ENCODE peak calls at places on chromosomes 16 and 17, in nine cellular contexts. B is HCT116; I is fibroblast of pulmonary artery; N is adipocyte; V is CD4-positive, CD25-positive, alpha-beta regulatory T cell; M is foreskin fibroblast; G is hepatocyte; Q is mesendoderm; T is tibial nerve. S is an unnamed sample.

GRCh38 chr16:17439580-17439979 is 31.2 kb downstream of the XYLT1 start:
- DNase-seq in B (no peak), I (no peak), N (no peak), V (peak; percentile 28), M (no peak), G (no peak), Q (no peak), T (no peak), S (no peak)

GRCh38 chr17:81552244-81553017 is at the start of gene FAAP100:
- DNase-seq in B (peak; percentile 70), I (peak; percentile 78), N (peak; percentile 93), V (peak; percentile 87), M (peak; percentile 79), G (peak; percentile 93), Q (peak; percentile 87), T (peak; percentile 58), S (no peak)

GRCh38 chr16:17404903-17405691 is 65.7 kb downstream of the XYLT1 start:
- DNase-seq in B (no peak), I (peak; percentile 43), N (peak; percentile 82), V (no peak), M (peak; percentile 86), G (no peak), Q (no peak), T (peak; percentile 78), S (peak; percentile 90)

GRCh38 chr16:10385725-10386516 is at the start of gene ATF7IP2:
- DNase-seq in B (peak; percentile 87), I (peak; percentile 91), N (peak; percentile 94), V (peak; percentile 84), M (peak; percentile 73), G (peak; percentile 94), Q (peak; percentile 98), T (peak; percentile 38), S (no peak)

GRCh38 chr17:17527534-17527933 is 31.3 kb upstream of the RASD1 start:
- DNase-seq in B (no peak), I (no peak), N (no peak), V (no peak), M (no peak), G (no peak), Q (no peak), T (no peak), S (no peak)

GRCh38 chr16:20866161-20866772 is 33.9 kb downstream of the DCUN1D3 start:
- DNase-seq in B (peak; percentile 78), I (peak; percentile 85), N (peak; percentile 85), V (no peak), M (peak; percentile 85), G (peak; percentile 80), Q (peak; percentile 78), T (no peak), S (peak; percentile 60)

GRCh38 chr16:79867425-79867997 is 267.0 kb upstream of the MAF start:
- DNase-seq in B (no peak), I (no peak), N (no peak), V (no peak), M (no peak), G (no peak), Q (no peak), T (no peak), S (no peak)

GRCh38 chr17:7852919-7853692 is 1.8 kb upstream of the TMEM88 start:
- DNase-seq in B (no peak), I (no peak), N (no peak), V (no peak), M (no peak), G (peak; percentile 14), Q (peak; percentile 55), T (no peak), S (no peak)

GRCh38 chr17:62865586-62865985 is 57.5 kb upstream of the MARCHF10 start:
- DNase-seq in B (no peak), I (no peak), N (no peak), V (no peak), M (no peak), G (no peak), Q (no peak), T (no peak), S (no peak)

GRCh38 chr17:62870581-62870964 is 62.5 kb upstream of the MARCHF10 start:
- DNase-seq in B (no peak), I (no peak), N (no peak), V (no peak), M (no peak), G (no peak), Q (peak; percentile 47), T (no peak), S (no peak)

GRCh38 chr17:62868008-62868407 is 59.9 kb upstream of the MARCHF10 start:
- DNase-seq in B (no peak), I (no peak), N (no peak), V (no peak), M (no peak), G (no peak), Q (no peak), T (no peak), S (no peak)

GRCh38 chr17:62871291-62871690 is 63.2 kb upstream of the MARCHF10 start:
- DNase-seq in B (no peak), I (no peak), N (no peak), V (no peak), M (no peak), G (no peak), Q (peak; percentile 23), T (no peak), S (no peak)

DNA sequence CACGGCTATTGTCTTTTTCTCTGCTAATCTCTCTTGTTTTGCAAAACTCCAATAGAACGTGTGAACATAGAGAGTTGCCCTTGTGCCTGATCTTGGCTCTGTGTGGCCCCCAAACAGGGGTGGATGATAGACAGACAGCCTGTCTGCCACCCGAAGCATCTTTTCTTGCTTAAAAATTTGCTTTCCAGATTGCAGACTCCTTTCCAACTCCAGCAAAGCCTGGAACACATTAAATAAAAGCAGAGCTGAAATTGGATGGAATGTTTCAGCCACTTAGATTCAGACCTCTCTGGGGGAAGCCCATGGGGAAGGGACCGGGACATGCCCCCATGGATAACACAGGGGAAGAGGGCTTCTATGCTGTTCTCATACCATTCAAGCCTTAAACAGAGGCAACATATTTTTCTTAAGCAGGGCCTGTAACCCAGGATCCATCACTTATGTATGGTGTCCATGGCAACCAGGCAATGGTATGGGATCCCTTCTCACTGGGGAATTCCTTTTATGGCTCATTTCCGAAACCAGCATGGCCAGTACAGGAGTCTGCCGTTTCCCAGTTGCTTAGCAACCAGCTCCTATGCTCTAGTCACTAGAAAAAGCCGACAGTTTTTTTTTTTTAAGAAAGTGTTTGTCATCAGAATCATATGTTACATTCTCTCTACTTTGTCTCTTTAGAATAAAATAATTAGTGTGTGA is 61.9 kb upstream of the MARCHF10 start:
- DNase-seq in B (no peak), I (peak; percentile 78), N (peak; percentile 40), V (no peak), M (peak; percentile 81), G (peak; percentile 69), Q (peak; percentile 98), T (no peak), S (no peak)
- H3K4me3 ChIP-seq in B (no peak overlapping the region), I (no peak overlapping the region), N (no peak overlapping the region), V (no peak overlapping the region), M (no peak overlapping the region), G (no peak overlapping the region), Q (no peak overlapping the region), T (no peak overlapping the region), S (no peak overlapping the region)

DNA sequence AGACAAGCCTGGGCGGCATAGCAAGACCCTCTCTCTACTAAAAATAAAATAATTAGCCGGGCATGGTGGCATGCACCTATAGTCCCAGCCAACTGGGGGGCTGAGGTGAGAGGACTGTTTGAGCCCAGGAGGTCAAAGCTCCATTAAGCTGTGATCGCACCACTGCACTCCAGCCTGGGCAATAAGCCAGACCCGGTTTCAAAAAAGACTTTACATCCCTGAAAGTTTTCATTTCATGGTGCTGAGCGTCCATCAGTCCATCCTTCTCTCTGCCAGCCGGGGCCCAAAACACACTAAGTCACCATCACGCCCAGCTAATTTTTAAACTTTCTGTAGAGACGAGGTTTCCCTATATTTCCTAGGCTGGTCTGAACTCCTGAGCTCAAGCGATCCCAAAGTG is 10.6 kb downstream of the RAB40B start:
- DNase-seq in B (no peak), I (no peak), N (no peak), V (no peak), M (no peak), G (no peak), Q (no peak), T (no peak), S (no peak)
- H3K4me3 ChIP-seq in B (no peak overlapping the region), I (no peak overlapping the region), N (no peak overlapping the region), V (no peak overlapping the region), M (no peak overlapping the region), G (no peak overlapping the region), Q (no peak overlapping the region), T (no peak overlapping the region), S (no peak overlapping the region)

GRCh38 chr17:79792371-79792871 is 4.5 kb downstream of the CBX8 start:
- DNase-seq in B (no peak), I (no peak), N (no peak), V (no peak), M (no peak), G (no peak), Q (peak; percentile 22), T (no peak), S (no peak)

GRCh38 chr17:79791354-79792123 is 5.3 kb downstream of the CBX8 start:
- DNase-seq in B (no peak), I (no peak), N (no peak), V (no peak), M (no peak), G (no peak), Q (peak; percentile 24), T (no peak), S (no peak)

GRCh38 chr17:79794659-79795511 is 2.0 kb downstream of the CBX8 start:
- DNase-seq in B (no peak), I (no peak), N (no peak), V (no peak), M (no peak), G (no peak), Q (peak; percentile 21), T (no peak), S (no peak)

GRCh38 chr17:79793924-79794304 is 3.0 kb downstream of the CBX8 start:
- DNase-seq in B (peak; percentile 26), I (peak; percentile 40), N (peak; percentile 79), V (no peak), M (peak; percentile 58), G (peak; percentile 65), Q (peak; percentile 83), T (no peak), S (no peak)

GRCh38 chr17:79792984-79793923 is 3.6 kb downstream of the CBX8 start:
- DNase-seq in B (no peak), I (peak; percentile 76), N (peak; percentile 94), V (no peak), M (peak; percentile 67), G (peak; percentile 76), Q (peak; percentile 51), T (no peak), S (peak; percentile 83)
- H3K4me3 ChIP-seq in B (no peak overlapping the region), I (peak overlapping the region; percentile 44), N (peak overlapping the region; percentile 76), V (no peak overlapping the region), M (peak overlapping the region; percentile 45), G (no peak overlapping the region), Q (peak overlapping the region; percentile 7), T (peak overlapping the region; percentile 28), S (peak overlapping the region; percentile 55)

GRCh38 chr17:47227862-47228261 is 18.7 kb downstream of the MYL4 start:
- DNase-seq in B (no peak), I (no peak), N (no peak), V (no peak), M (no peak), G (no peak), Q (no peak), T (no peak), S (no peak)

GRCh38 chr17:47225436-47225858 is 16.3 kb downstream of the MYL4 start:
- DNase-seq in B (peak; percentile 58), I (peak; percentile 97), N (peak; percentile 79), V (no peak), M (peak; percentile 95), G (no peak), Q (no peak), T (peak; percentile 57), S (peak; percentile 59)

GRCh38 chr17:47223460-47223859 is 14.3 kb downstream of the MYL4 start:
- DNase-seq in B (no peak), I (no peak), N (no peak), V (no peak), M (no peak), G (peak; percentile 69), Q (no peak), T (no peak), S (no peak)

GRCh38 chr17:47224971-47225370 is 15.8 kb downstream of the MYL4 start:
- DNase-seq in B (no peak), I (no peak), N (peak; percentile 32), V (no peak), M (no peak), G (no peak), Q (no peak), T (no peak), S (no peak)

GRCh38 chr17:47225911-47226688 is 17.0 kb downstream of the MYL4 start:
- DNase-seq in B (no peak), I (peak; percentile 36), N (no peak), V (no peak), M (no peak), G (no peak), Q (no peak), T (no peak), S (no peak)
- H3K4me3 ChIP-seq in B (no peak overlapping the region), I (no peak overlapping the region), N (peak overlapping the region; percentile 46), V (no peak overlapping the region), M (no peak overlapping the region), G (no peak overlapping the region), Q (no peak overlapping the region), T (no peak overlapping the region), S (no peak overlapping the region)

S was measured in AG09309.